ENCODE peak calls at places on chromosomes 4 and X, in nine cellular contexts. C, J, L, T, E, A, V, W and D are unnamed samples.

GRCh38 chr4:147044241-147044640 is 98.6 kb upstream of the TTC29 start:
- DNase-seq in C (no peak), J (no peak), L (no peak), T (no peak), E (no peak), A (no peak), V (no peak), W (no peak), D (no peak)

GRCh38 chr4:41400296-41400695 is 137.7 kb upstream of the LIMCH1 start:
- DNase-seq in C (no peak), J (no peak), L (no peak), T (no peak), E (no peak), A (no peak), V (no peak), W (no peak), D (no peak)

GRCh38 chr4:8653326-8654000 is 60.9 kb downstream of the CPZ start:
- DNase-seq in C (no peak), J (peak; percentile 21), L (no peak), T (no peak), E (no peak), A (no peak), V (no peak), W (no peak), D (no peak)

GRCh38 chr4:72432282-72432681 is 136.7 kb downstream of the ADAMTS3 start:
- DNase-seq in C (no peak), J (no peak), L (no peak), T (no peak), E (no peak), A (no peak), V (no peak), W (no peak), D (no peak)

GRCh38 chr4:24477919-24478318 is 106.4 kb downstream of the DHX15 start:
- DNase-seq in C (peak; percentile 51), J (no peak), L (no peak), T (no peak), E (no peak), A (peak; percentile 12), V (peak; percentile 89), W (no peak), D (no peak)

GRCh38 chrX:22276781-22277180 is 4.1 kb downstream of the CBLL2 start:
- DNase-seq in C (no peak), J (no peak), L (no peak), T (no peak), E (no peak), A (no peak), V (peak; percentile 17), W (no peak), D (no peak)

GRCh38 chr4:155392486-155393184 is 15.9 kb upstream of the MAP9 start:
- DNase-seq in C (no peak), J (no peak), L (no peak), T (no peak), E (no peak), A (no peak), V (peak; percentile 84), W (no peak), D (no peak)

GRCh38 chrX:109890910-109891502 is 111.9 kb upstream of the TMEM164 start:
- DNase-seq in C (peak; percentile 15), J (peak; percentile 61), L (no peak), T (peak; percentile 43), E (no peak), A (peak; percentile 85), V (peak; percentile 59), W (peak; percentile 62), D (peak; percentile 45)

GRCh38 chr4:6278801-6279197 is 9.1 kb downstream of the WFS1 start:
- DNase-seq in C (peak; percentile 58), J (no peak), L (no peak), T (peak; percentile 46), E (no peak), A (no peak), V (peak; percentile 65), W (peak; percentile 74), D (peak; percentile 34)

GRCh38 chr4:94032754-94033153 is 174.9 kb upstream of the SMARCAD1 start:
- DNase-seq in C (no peak), J (no peak), L (no peak), T (no peak), E (no peak), A (peak; percentile 22), V (no peak), W (no peak), D (no peak)

GRCh38 chr4:137648531-137648930 is 116.2 kb upstream of the PCDH18 start:
- DNase-seq in C (no peak), J (no peak), L (no peak), T (no peak), E (no peak), A (no peak), V (no peak), W (no peak), D (no peak)

GRCh38 chrX:143788265-143788664 is 67.7 kb upstream of the SPANXN2 start:
- DNase-seq in C (no peak), J (no peak), L (no peak), T (no peak), E (no peak), A (peak; percentile 34), V (no peak), W (no peak), D (no peak)

GRCh38 chr4:76931576-76932276 is 17.8 kb upstream of the SEPTIN11 start:
- DNase-seq in C (no peak), J (no peak), L (no peak), T (no peak), E (no peak), A (no peak), V (peak; percentile 20), W (no peak), D (no peak)

GRCh38 chr4:155237567-155237966 is 29.1 kb downstream of the NPY2R start:
- DNase-seq in C (no peak), J (no peak), L (no peak), T (no peak), E (no peak), A (no peak), V (no peak), W (no peak), D (no peak)

GRCh38 chr4:110208419-110208818 is 10.0 kb upstream of the ELOVL6 start:
- DNase-seq in C (no peak), J (no peak), L (no peak), T (no peak), E (no peak), A (no peak), V (no peak), W (no peak), D (no peak)

GRCh38 chr4:8725071-8725841 is 132.7 kb downstream of the CPZ start:
- DNase-seq in C (no peak), J (peak; percentile 55), L (no peak), T (no peak), E (peak; percentile 6), A (peak; percentile 28), V (no peak), W (no peak), D (peak; percentile 15)

GRCh38 chr4:188002751-188003150 is 7.2 kb downstream of the ZFP42 start:
- DNase-seq in C (no peak), J (no peak), L (no peak), T (no peak), E (no peak), A (no peak), V (no peak), W (no peak), D (no peak)
- H3K27ac ChIP-seq in C (no peak overlapping the region), J (no peak overlapping the region), L (no peak overlapping the region), T (no peak overlapping the region), E (no peak overlapping the region), A (no peak overlapping the region), V (no peak overlapping the region), W (no peak overlapping the region), D (no peak overlapping the region)

GRCh38 chr4:128986019-128986418 is 107.3 kb downstream of the SCLT1 start:
- DNase-seq in C (no peak), J (no peak), L (no peak), T (no peak), E (no peak), A (no peak), V (no peak), W (no peak), D (no peak)

GRCh38 chr4:128981377-128981776 is 112.0 kb downstream of the SCLT1 start:
- DNase-seq in C (no peak), J (no peak), L (no peak), T (no peak), E (no peak), A (no peak), V (no peak), W (no peak), D (no peak)

GRCh38 chr4:128986908-128987307 is 106.4 kb downstream of the SCLT1 start:
- DNase-seq in C (no peak), J (no peak), L (no peak), T (no peak), E (no peak), A (no peak), V (no peak), W (no peak), D (no peak)
- TF ChIP-seq CTCF in C (no peak), J (no peak), L (no peak), T (no peak), E (no peak), A (no peak), V (no peak), W (no peak), D (no peak)

DNA sequence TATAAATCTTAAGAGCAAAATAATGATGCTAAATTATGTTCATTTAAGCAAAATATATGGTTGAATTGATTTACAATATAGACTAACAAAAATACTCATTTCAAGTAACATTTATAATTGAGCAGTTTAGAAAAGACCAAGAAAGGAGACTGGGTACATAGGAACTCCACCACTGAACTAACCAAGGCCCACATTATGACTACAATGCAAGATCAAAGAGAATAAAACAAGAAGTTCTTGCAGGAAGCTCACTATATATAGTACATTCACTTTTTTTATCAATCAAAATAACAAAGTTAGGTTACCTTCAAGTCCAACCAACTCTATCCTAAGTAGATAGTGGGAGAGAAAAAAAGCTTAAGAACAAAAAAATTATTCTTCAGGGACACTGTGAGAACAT is 8.0 kb downstream of the CHIC2 start:
- DNase-seq in C (no peak), J (no peak), L (no peak), T (no peak), E (no peak), A (no peak), V (no peak), W (no peak), D (no peak)
- H3K4me1 ChIP-seq in C (peaks cover 79% of the 10 kb centered on the region), J (peaks cover 75% of the 10 kb centered on the region), L (peaks cover 54% of the 10 kb centered on the region), T (peaks cover 3% of the 10 kb centered on the region), E (peaks cover 46% of the 10 kb centered on the region), A (peaks cover 18% of the 10 kb centered on the region), V (peaks cover 4% of the 10 kb centered on the region), W (peaks cover 41% of the 10 kb centered on the region), D (peaks cover 91% of the 10 kb centered on the region)

GRCh38 chrX:43005561-43005960 is 227.6 kb upstream of the PPP1R2C start:
- DNase-seq in C (no peak), J (no peak), L (no peak), T (no peak), E (no peak), A (no peak), V (no peak), W (no peak), D (no peak)

GRCh38 chrX:43003204-43003565 is 225.2 kb upstream of the PPP1R2C start:
- DNase-seq in C (no peak), J (no peak), L (no peak), T (no peak), E (no peak), A (no peak), V (no peak), W (no peak), D (no peak)

GRCh38 chrX:43000121-43000520 is 222.2 kb upstream of the PPP1R2C start:
- DNase-seq in C (no peak), J (no peak), L (no peak), T (no peak), E (no peak), A (no peak), V (no peak), W (no peak), D (no peak)

GRCh38 chrX:43003939-43004338 is 226.0 kb upstream of the PPP1R2C start:
- DNase-seq in C (no peak), J (no peak), L (no peak), T (no peak), E (no peak), A (no peak), V (no peak), W (no peak), D (no peak)

GRCh38 chrX:43002526-43003203 is 224.7 kb upstream of the PPP1R2C start:
- DNase-seq in C (no peak), J (no peak), L (no peak), T (no peak), E (no peak), A (no peak), V (no peak), W (no peak), D (no peak)
- H3K27ac ChIP-seq in C (no peak overlapping the region), J (no peak overlapping the region), L (no peak overlapping the region), T (no peak overlapping the region), E (no peak overlapping the region), A (no peak overlapping the region), V (no peak overlapping the region), W (no peak overlapping the region), D (no peak overlapping the region)